ENCODE peak calls at places on chromosomes 3 and 15, in seven cellular contexts. One of them, this sample, is unnamed.
A peak's percentile ranks its signal among the peaks of the same experiment; 100 is the strongest.

GRCh38 chr15:92953569-92953968 is 53.4 kb downstream of the CHD2 start:
- DNase-seq in cardiac muscle cell: no peak
- DNase-seq in HepG2: no peak
- DNase-seq in stomach: no peak
- DNase-seq in omental fat pad: no peak
- DNase-seq in progenitor cell of endocrine pancreas: no peak
- DNase-seq in IMR-90: no peak
- DNase-seq in this sample: no peak

GRCh38 chr3:194364652-194365434 is 4.7 kb downstream of the LRRC15 start:
- DNase-seq in cardiac muscle cell: peak; percentile 76
- DNase-seq in stomach: no peak
- DNase-seq in progenitor cell of endocrine pancreas: no peak
- DNase-seq in IMR-90: peak; percentile 94
- DNase-seq in omental fat pad: no peak
- DNase-seq in HepG2: no peak
- DNase-seq in this sample: peak; percentile 15

GRCh38 chr3:84717894-84718293 is 240.9 kb upstream of the CADM2 start:
- DNase-seq in stomach: no peak
- DNase-seq in cardiac muscle cell: no peak
- DNase-seq in omental fat pad: no peak
- DNase-seq in HepG2: no peak
- DNase-seq in progenitor cell of endocrine pancreas: no peak
- DNase-seq in IMR-90: no peak
- DNase-seq in this sample: no peak

GRCh38 chr3:23162939-23163338 is 40.2 kb upstream of the UBE2E2 start:
- DNase-seq in HepG2: no peak
- DNase-seq in stomach: no peak
- DNase-seq in omental fat pad: no peak
- DNase-seq in IMR-90: no peak
- DNase-seq in cardiac muscle cell: no peak
- DNase-seq in progenitor cell of endocrine pancreas: no peak
- DNase-seq in this sample: no peak

GRCh38 chr15:61530769-61531168 is 301.7 kb upstream of the RORA start:
- DNase-seq in stomach: no peak
- DNase-seq in cardiac muscle cell: peak; percentile 10
- DNase-seq in IMR-90: no peak
- DNase-seq in HepG2: no peak
- DNase-seq in progenitor cell of endocrine pancreas: no peak
- DNase-seq in omental fat pad: no peak
- DNase-seq in this sample: peak; percentile 9

GRCh38 chr3:87228316-87228715 is 1.2 kb downstream of the CHMP2B start:
- DNase-seq in IMR-90: peak; percentile 18
- DNase-seq in HepG2: peak; percentile 2
- DNase-seq in cardiac muscle cell: peak; percentile 27
- DNase-seq in stomach: no peak
- DNase-seq in omental fat pad: no peak
- DNase-seq in progenitor cell of endocrine pancreas: no peak
- DNase-seq in this sample: peak; percentile 41

GRCh38 chr3:182258538-182259177 is 534.6 kb upstream of the ATP11B start:
- DNase-seq in IMR-90: no peak
- DNase-seq in stomach: no peak
- DNase-seq in HepG2: peak; percentile 45
- DNase-seq in progenitor cell of endocrine pancreas: no peak
- DNase-seq in cardiac muscle cell: peak; percentile 55
- DNase-seq in omental fat pad: no peak
- DNase-seq in this sample: peak; percentile 55

GRCh38 chr15:98442379-98442833 is 205.9 kb upstream of the IGF1R start:
- DNase-seq in HepG2: peak; percentile 51
- DNase-seq in progenitor cell of endocrine pancreas: peak; percentile 59
- DNase-seq in cardiac muscle cell: peak; percentile 82
- DNase-seq in omental fat pad: no peak
- DNase-seq in stomach: peak; percentile 60
- DNase-seq in IMR-90: peak; percentile 82
- DNase-seq in this sample: peak; percentile 89

GRCh38 chr3:158053386-158053785 is 52.8 kb downstream of the SHOX2 start:
- DNase-seq in progenitor cell of endocrine pancreas: no peak
- DNase-seq in cardiac muscle cell: no peak
- DNase-seq in stomach: no peak
- DNase-seq in omental fat pad: no peak
- DNase-seq in IMR-90: no peak
- DNase-seq in HepG2: no peak
- DNase-seq in this sample: no peak

GRCh38 chr3:50445919-50446318 is 57.5 kb downstream of the CACNA2D2 start:
- DNase-seq in stomach: peak; percentile 87
- DNase-seq in omental fat pad: no peak
- DNase-seq in IMR-90: no peak
- DNase-seq in cardiac muscle cell: no peak
- DNase-seq in HepG2: peak; percentile 84
- DNase-seq in progenitor cell of endocrine pancreas: peak; percentile 46
- DNase-seq in this sample: no peak

GRCh38 chr15:45251888-45252287 is at the start of gene SLC28A2:
- DNase-seq in cardiac muscle cell: no peak
- DNase-seq in progenitor cell of endocrine pancreas: no peak
- DNase-seq in omental fat pad: no peak
- DNase-seq in stomach: no peak
- DNase-seq in IMR-90: no peak
- DNase-seq in HepG2: no peak
- DNase-seq in this sample: no peak

GRCh38 chr15:26983822-26984221 is 12.8 kb downstream of the GABRG3 start:
- DNase-seq in IMR-90: no peak
- DNase-seq in stomach: no peak
- DNase-seq in omental fat pad: no peak
- DNase-seq in cardiac muscle cell: no peak
- DNase-seq in progenitor cell of endocrine pancreas: no peak
- DNase-seq in HepG2: no peak
- DNase-seq in this sample: no peak

GRCh38 chr3:178915365-178915764 is 156.2 kb downstream of the ZMAT3 start:
- DNase-seq in cardiac muscle cell: no peak
- DNase-seq in HepG2: no peak
- DNase-seq in progenitor cell of endocrine pancreas: no peak
- DNase-seq in stomach: no peak
- DNase-seq in omental fat pad: no peak
- DNase-seq in IMR-90: no peak
- DNase-seq in this sample: no peak

GRCh38 chr15:74541494-74542191 is 623 bp downstream of the ARID3B start:
- DNase-seq in stomach: peak; percentile 30
- DNase-seq in cardiac muscle cell: peak; percentile 22
- DNase-seq in omental fat pad: peak; percentile 26
- DNase-seq in HepG2: peak; percentile 29
- DNase-seq in IMR-90: peak; percentile 78
- DNase-seq in progenitor cell of endocrine pancreas: no peak
- DNase-seq in this sample: peak; percentile 30

GRCh38 chr15:52289629-52290081 is 5.9 kb downstream of the MYO5C start:
- DNase-seq in progenitor cell of endocrine pancreas: no peak
- DNase-seq in HepG2: no peak
- DNase-seq in stomach: peak; percentile 66
- DNase-seq in cardiac muscle cell: no peak
- DNase-seq in IMR-90: no peak
- DNase-seq in omental fat pad: no peak
- DNase-seq in this sample: peak; percentile 45

GRCh38 chr3:135762188-135762853 is 203.2 kb upstream of the PPP2R3A start:
- DNase-seq in omental fat pad: no peak
- DNase-seq in HepG2: no peak
- DNase-seq in stomach: no peak
- DNase-seq in IMR-90: no peak
- DNase-seq in progenitor cell of endocrine pancreas: no peak
- DNase-seq in cardiac muscle cell: no peak
- DNase-seq in this sample: no peak

GRCh38 chr3:172324591-172325203 is 123.6 kb downstream of the GHSR start:
- DNase-seq in cardiac muscle cell: no peak
- DNase-seq in IMR-90: no peak
- DNase-seq in omental fat pad: no peak
- DNase-seq in HepG2: no peak
- DNase-seq in stomach: no peak
- DNase-seq in progenitor cell of endocrine pancreas: no peak
- DNase-seq in this sample: no peak

GRCh38 chr3:34178415-34178814 is 380.0 kb downstream of the PDCD6IP start:
- DNase-seq in progenitor cell of endocrine pancreas: no peak
- DNase-seq in HepG2: no peak
- DNase-seq in cardiac muscle cell: no peak
- DNase-seq in omental fat pad: no peak
- DNase-seq in stomach: no peak
- DNase-seq in IMR-90: peak; percentile 11
- DNase-seq in this sample: no peak

DNA sequence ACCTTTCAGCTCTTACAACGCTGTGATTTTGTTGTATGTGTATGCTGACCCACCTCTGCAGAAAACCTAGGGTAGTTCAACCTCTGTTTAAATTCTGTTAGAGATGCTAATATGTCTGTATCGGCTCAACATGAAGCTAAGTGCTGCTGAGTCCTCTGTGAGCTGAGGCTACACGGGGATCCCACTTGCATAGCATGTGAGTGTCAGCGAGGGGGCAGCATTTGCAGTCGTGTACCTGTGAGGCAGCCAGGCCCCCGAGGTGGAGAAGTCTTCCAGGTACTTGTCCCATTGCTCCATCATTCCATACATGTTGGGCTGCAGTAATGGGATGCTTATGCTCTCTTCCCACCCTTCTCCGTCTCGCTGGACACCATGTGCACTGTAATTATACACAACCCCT is 3.7 kb downstream of the MKRN2OS start:
- DNase-seq in IMR-90: no peak
- DNase-seq in progenitor cell of endocrine pancreas: no peak
- DNase-seq in stomach: no peak
- DNase-seq in cardiac muscle cell: no peak
- DNase-seq in HepG2: no peak
- DNase-seq in omental fat pad: no peak
- DNase-seq in this sample: no peak
- TF ChIP-seq CTCF in IMR-90: no peak
- TF ChIP-seq CTCF in progenitor cell of endocrine pancreas: peak; percentile 52
- TF ChIP-seq CTCF in stomach: no peak
- TF ChIP-seq CTCF in cardiac muscle cell: peak; percentile 20
- TF ChIP-seq CTCF in HepG2: peak; percentile 45
- TF ChIP-seq CTCF in omental fat pad: no peak
- TF ChIP-seq CTCF in this sample: no peak

GRCh38 chr3:52002768-52003167 is 7.1 kb upstream of the RPL29 start:
- DNase-seq in progenitor cell of endocrine pancreas: no peak
- DNase-seq in IMR-90: no peak
- DNase-seq in stomach: no peak
- DNase-seq in HepG2: no peak
- DNase-seq in cardiac muscle cell: no peak
- DNase-seq in omental fat pad: no peak
- DNase-seq in this sample: no peak

GRCh38 chr3:52006017-52006819 is 10.5 kb upstream of the RPL29 start:
- DNase-seq in IMR-90: no peak
- DNase-seq in progenitor cell of endocrine pancreas: no peak
- DNase-seq in stomach: no peak
- DNase-seq in cardiac muscle cell: no peak
- DNase-seq in omental fat pad: no peak
- DNase-seq in HepG2: no peak
- DNase-seq in this sample: no peak

GRCh38 chr3:52004906-52005395 is 9.3 kb upstream of the RPL29 start:
- DNase-seq in IMR-90: no peak
- DNase-seq in progenitor cell of endocrine pancreas: no peak
- DNase-seq in HepG2: no peak
- DNase-seq in stomach: no peak
- DNase-seq in omental fat pad: no peak
- DNase-seq in cardiac muscle cell: no peak
- DNase-seq in this sample: no peak

GRCh38 chr3:52005571-52005986 is 9.9 kb upstream of the RPL29 start:
- DNase-seq in progenitor cell of endocrine pancreas: no peak
- DNase-seq in IMR-90: peak; percentile 82
- DNase-seq in stomach: peak; percentile 52
- DNase-seq in HepG2: no peak
- DNase-seq in cardiac muscle cell: peak; percentile 65
- DNase-seq in omental fat pad: no peak
- DNase-seq in this sample: no peak

DNA sequence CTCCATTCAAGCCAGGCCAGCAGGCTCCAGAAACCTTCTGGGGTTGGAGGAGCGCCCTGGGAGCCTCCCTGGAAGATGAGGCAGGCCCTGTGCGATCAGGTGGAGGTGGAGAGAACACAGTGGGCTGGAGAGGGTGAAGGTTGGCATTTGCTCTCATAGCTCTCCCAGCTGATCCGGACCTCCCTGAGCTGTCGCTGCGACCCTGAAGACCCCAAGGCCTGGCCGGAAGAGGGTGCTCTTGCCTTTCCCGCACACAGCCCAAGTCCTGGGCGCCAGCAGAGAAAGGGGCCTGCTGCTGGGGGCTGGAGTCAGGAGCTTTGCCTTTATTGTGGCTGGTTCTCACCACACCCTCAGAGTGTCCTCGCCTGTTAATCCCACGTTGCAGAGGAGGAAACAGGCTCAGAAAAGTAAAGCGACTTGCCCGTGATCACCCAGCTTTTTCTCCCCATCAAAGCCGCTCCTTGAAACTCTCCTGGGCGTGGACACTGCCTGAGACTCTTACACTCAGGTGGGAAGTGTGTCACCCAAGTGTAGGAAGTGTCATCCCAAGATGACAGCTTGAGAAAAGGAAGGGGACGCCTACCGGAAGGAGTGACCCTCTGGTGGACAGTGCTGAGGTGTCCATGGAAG is 8.6 kb upstream of the RPL29 start:
- DNase-seq in cardiac muscle cell: peak; percentile 73
- DNase-seq in stomach: no peak
- DNase-seq in IMR-90: peak; percentile 48
- DNase-seq in HepG2: peak; percentile 50
- DNase-seq in progenitor cell of endocrine pancreas: peak; percentile 46
- DNase-seq in omental fat pad: no peak
- DNase-seq in this sample: no peak
- TF ChIP-seq CTCF in cardiac muscle cell: peak; percentile 74
- TF ChIP-seq CTCF in stomach: no peak
- TF ChIP-seq CTCF in IMR-90: peak; percentile 78
- TF ChIP-seq CTCF in HepG2: peak; percentile 94
- TF ChIP-seq CTCF in progenitor cell of endocrine pancreas: peak; percentile 66
- TF ChIP-seq CTCF in omental fat pad: no peak
- TF ChIP-seq CTCF in this sample: no peak

GRCh38 chr3:188283347-188283746 is 129.4 kb downstream of the LPP start:
- DNase-seq in omental fat pad: no peak
- DNase-seq in cardiac muscle cell: peak; percentile 80
- DNase-seq in HepG2: peak; percentile 82
- DNase-seq in IMR-90: peak; percentile 50
- DNase-seq in progenitor cell of endocrine pancreas: no peak
- DNase-seq in stomach: no peak
- DNase-seq in this sample: peak; percentile 50
- TF ChIP-seq CTCF in omental fat pad: no peak
- TF ChIP-seq CTCF in cardiac muscle cell: peak; percentile 16
- TF ChIP-seq CTCF in HepG2: peak; percentile 44
- TF ChIP-seq CTCF in IMR-90: no peak
- TF ChIP-seq CTCF in progenitor cell of endocrine pancreas: peak; percentile 16
- TF ChIP-seq CTCF in stomach: no peak
- TF ChIP-seq CTCF in this sample: no peak

GRCh38 chr15:77495806-77496589 is 75.3 kb downstream of the HMG20A start:
- DNase-seq in progenitor cell of endocrine pancreas: no peak
- DNase-seq in stomach: no peak
- DNase-seq in omental fat pad: no peak
- DNase-seq in IMR-90: peak; percentile 43
- DNase-seq in HepG2: no peak
- DNase-seq in cardiac muscle cell: peak; percentile 44
- DNase-seq in this sample: no peak

GRCh38 chr15:77497942-77498361 is 77.3 kb downstream of the HMG20A start:
- DNase-seq in cardiac muscle cell: peak; percentile 31
- DNase-seq in IMR-90: peak; percentile 29
- DNase-seq in progenitor cell of endocrine pancreas: no peak
- DNase-seq in stomach: no peak
- DNase-seq in HepG2: no peak
- DNase-seq in omental fat pad: no peak
- DNase-seq in this sample: no peak

GRCh38 chr15:77496710-77497107 is 76.0 kb downstream of the HMG20A start:
- DNase-seq in cardiac muscle cell: peak; percentile 99
- DNase-seq in omental fat pad: peak; percentile 80
- DNase-seq in HepG2: peak; percentile 68
- DNase-seq in IMR-90: peak; percentile 97
- DNase-seq in progenitor cell of endocrine pancreas: peak; percentile 62
- DNase-seq in stomach: peak; percentile 80
- DNase-seq in this sample: peak; percentile 92

GRCh38 chr15:77499087-77499765 is 78.5 kb downstream of the HMG20A start:
- DNase-seq in omental fat pad: no peak
- DNase-seq in HepG2: no peak
- DNase-seq in IMR-90: peak; percentile 26
- DNase-seq in stomach: no peak
- DNase-seq in cardiac muscle cell: no peak
- DNase-seq in progenitor cell of endocrine pancreas: no peak
- DNase-seq in this sample: no peak

GRCh38 chr15:77497108-77497737 is 76.5 kb downstream of the HMG20A start:
- DNase-seq in HepG2: no peak
- DNase-seq in cardiac muscle cell: peak; percentile 67
- DNase-seq in IMR-90: no peak
- DNase-seq in stomach: peak; percentile 41
- DNase-seq in omental fat pad: no peak
- DNase-seq in progenitor cell of endocrine pancreas: no peak
- DNase-seq in this sample: peak; percentile 94
- TF ChIP-seq CTCF in HepG2: no peak
- TF ChIP-seq CTCF in cardiac muscle cell: no peak
- TF ChIP-seq CTCF in IMR-90: no peak
- TF ChIP-seq CTCF in stomach: no peak
- TF ChIP-seq CTCF in omental fat pad: no peak
- TF ChIP-seq CTCF in progenitor cell of endocrine pancreas: no peak
- TF ChIP-seq CTCF in this sample: no peak